ENCODE peak calls at places on chromosomes 4 and X, in six cellular contexts. W is omental fat pad, F is fibroblast of lung, T is fibroblast of the conjunctiva, M is right lobe of liver, N is NCI-H1105. A is an unnamed sample.

GRCh38 chrX:41238543-41238942 is 95.4 kb upstream of the DDX3X start:
- DNase-seq in W (no peak), F (peak), T (no peak), M (no peak), N (no peak), A (peak)

GRCh38 chr4:81724925-81725329 is 253.2 kb upstream of the RASGEF1B start:
- DNase-seq in W (no peak), F (peak), T (no peak), M (peak), N (no peak), A (no peak)

GRCh38 chrX:135330709-135331108 is 21.4 kb downstream of the ETDC start:
- DNase-seq in W (no peak), F (no peak), T (no peak), M (no peak), N (no peak), A (no peak)

GRCh38 chrX:48854898-48855297 is 19.5 kb upstream of the PCSK1N start:
- DNase-seq in W (no peak), F (no peak), T (no peak), M (no peak), N (no peak), A (peak)

GRCh38 chr4:181976743-181977142 is 266.5 kb upstream of the TENM3 start:
- DNase-seq in W (no peak), F (no peak), T (no peak), M (no peak), N (no peak), A (no peak)

GRCh38 chr4:112099701-112100289 is 45.5 kb upstream of the FAM241A start:
- DNase-seq in W (no peak), F (peak), T (peak), M (no peak), N (peak), A (peak)

GRCh38 chrX:23776363-23776762 is 6.6 kb upstream of the SAT1 start:
- DNase-seq in W (no peak), F (no peak), T (no peak), M (no peak), N (no peak), A (no peak)

GRCh38 chr4:17220816-17221215 is 291.1 kb downstream of the QDPR start:
- DNase-seq in W (no peak), F (no peak), T (no peak), M (no peak), N (no peak), A (no peak)

GRCh38 chrX:131843996-131844395 is 179.1 kb upstream of the STK26 start:
- DNase-seq in W (no peak), F (no peak), T (no peak), M (no peak), N (no peak), A (no peak)

GRCh38 chr4:37561803-37562207 is 124.4 kb downstream of the RELL1 start:
- DNase-seq in W (no peak), F (peak), T (no peak), M (no peak), N (no peak), A (peak)

GRCh38 chr4:87679449-87680169 is 29.5 kb downstream of the DMP1 start:
- DNase-seq in W (no peak), F (peak), T (peak), M (peak), N (no peak), A (peak)

GRCh38 chrX:1719270-1719669 is 104.4 kb downstream of the ASMT start:
- DNase-seq in W (no peak), F (no peak), T (no peak), M (no peak), N (no peak), A (no peak)

GRCh38 chrX:46978341-46979291 is 66.4 kb downstream of the JADE3 start:
- DNase-seq in W (peak), F (peak), T (peak), M (peak), N (peak), A (peak)

GRCh38 chr4:47631161-47631560 is 146.1 kb downstream of the ATP10D start:
- DNase-seq in W (no peak), F (no peak), T (no peak), M (no peak), N (no peak), A (no peak)

GRCh38 chrX:154317391-154318000 is 21.9 kb downstream of the TKTL1 start:
- DNase-seq in W (no peak), F (peak), T (no peak), M (no peak), N (peak), A (peak)

GRCh38 chr4:67922697-67923096 is 38.9 kb upstream of the TMPRSS11D start:
- DNase-seq in W (no peak), F (no peak), T (peak), M (no peak), N (no peak), A (peak)

GRCh38 chrX:133859336-133859735 is 126.1 kb downstream of the GPC3 start:
- DNase-seq in W (no peak), F (no peak), T (no peak), M (no peak), N (peak), A (no peak)

GRCh38 chr4:77593101-77593500 is 12.5 kb upstream of the CXCL13 start:
- DNase-seq in W (no peak), F (peak), T (no peak), M (no peak), N (no peak), A (no peak)

GRCh38 chrX:43750248-43750676 is 94.2 kb downstream of the MAOA start:
- DNase-seq in W (no peak), F (peak), T (peak), M (peak), N (peak), A (peak)

GRCh38 chr4:121256346-121256745 is 92.2 kb upstream of the TNIP3 start:
- DNase-seq in W (no peak), F (peak), T (peak), M (no peak), N (no peak), A (peak)

GRCh38 chr4:47213106-47213505 is 181.7 kb downstream of the GABRB1 start:
- DNase-seq in W (no peak), F (peak), T (no peak), M (no peak), N (no peak), A (no peak)

A was measured in AG10803.